ENCODE peak calls at places on chromosomes 4 and X, in five cellular contexts. One of them, this sample, is unnamed.

GRCh38 chrX:26032141-26032917 is 105.8 kb upstream of the MAGEB18 start:
- DNase-seq in psoas muscle: no peak
- DNase-seq in GM23248: no peak
- DNase-seq in tibial nerve: peak; percentile 6
- DNase-seq in sigmoid colon: no peak
- DNase-seq in this sample: no peak

GRCh38 chrX:13747836-13748235 is 13.3 kb downstream of the OFD1 start:
- DNase-seq in sigmoid colon: no peak
- DNase-seq in psoas muscle: no peak
- DNase-seq in tibial nerve: peak; percentile 65
- DNase-seq in GM23248: peak; percentile 70
- DNase-seq in this sample: no peak

GRCh38 chr4:73438582-73439215 is 2.7 kb downstream of the AFP start:
- DNase-seq in GM23248: no peak
- DNase-seq in sigmoid colon: no peak
- DNase-seq in psoas muscle: no peak
- DNase-seq in tibial nerve: no peak
- DNase-seq in this sample: no peak

GRCh38 chr4:5517372-5517771 is 191.0 kb downstream of the EVC2 start:
- DNase-seq in sigmoid colon: no peak
- DNase-seq in GM23248: no peak
- DNase-seq in tibial nerve: no peak
- DNase-seq in psoas muscle: no peak
- DNase-seq in this sample: no peak

GRCh38 chrX:150905293-150905692 is 6.8 kb upstream of the CD99L2 start:
- DNase-seq in psoas muscle: no peak
- DNase-seq in tibial nerve: no peak
- DNase-seq in GM23248: no peak
- DNase-seq in sigmoid colon: no peak
- DNase-seq in this sample: no peak

GRCh38 chr4:76637704-76638361 is 202.8 kb downstream of the SHROOM3 start:
- DNase-seq in sigmoid colon: no peak
- DNase-seq in GM23248: peak; percentile 73
- DNase-seq in tibial nerve: no peak
- DNase-seq in psoas muscle: no peak
- DNase-seq in this sample: no peak

GRCh38 chr4:160235771-160236170 is 1132.9 kb downstream of the RAPGEF2 start:
- DNase-seq in sigmoid colon: no peak
- DNase-seq in psoas muscle: no peak
- DNase-seq in tibial nerve: no peak
- DNase-seq in GM23248: no peak
- DNase-seq in this sample: no peak

GRCh38 chrX:119573840-119574393 is 446 bp upstream of the UBE2A start:
- DNase-seq in sigmoid colon: peak; percentile 75
- DNase-seq in GM23248: peak; percentile 57
- DNase-seq in psoas muscle: peak; percentile 23
- DNase-seq in tibial nerve: peak; percentile 7
- DNase-seq in this sample: peak; percentile 23

GRCh38 chr4:96073446-96073845 is 233.6 kb downstream of the PDHA2 start:
- DNase-seq in psoas muscle: no peak
- DNase-seq in GM23248: no peak
- DNase-seq in sigmoid colon: no peak
- DNase-seq in tibial nerve: no peak
- DNase-seq in this sample: no peak

GRCh38 chr4:147704846-147705245 is 20.9 kb upstream of the PRMT9 start:
- DNase-seq in tibial nerve: no peak
- DNase-seq in sigmoid colon: no peak
- DNase-seq in GM23248: no peak
- DNase-seq in psoas muscle: no peak
- DNase-seq in this sample: no peak

GRCh38 chr4:112766422-112766821 is 129.5 kb downstream of the LARP7 start:
- DNase-seq in psoas muscle: no peak
- DNase-seq in tibial nerve: peak; percentile 63
- DNase-seq in GM23248: peak; percentile 75
- DNase-seq in sigmoid colon: no peak
- DNase-seq in this sample: no peak

GRCh38 chr4:155881555-155881954 is 15.5 kb upstream of the ASIC5 start:
- DNase-seq in sigmoid colon: no peak
- DNase-seq in tibial nerve: no peak
- DNase-seq in GM23248: no peak
- DNase-seq in psoas muscle: no peak
- DNase-seq in this sample: no peak

GRCh38 chrX:39975094-39975865 is 122.5 kb downstream of the BCOR start:
- DNase-seq in psoas muscle: no peak
- DNase-seq in GM23248: no peak
- DNase-seq in sigmoid colon: no peak
- DNase-seq in tibial nerve: no peak
- DNase-seq in this sample: no peak

GRCh38 chrX:112235547-112235946 is 153.0 kb upstream of the TRPC5 start:
- DNase-seq in psoas muscle: no peak
- DNase-seq in sigmoid colon: no peak
- DNase-seq in GM23248: no peak
- DNase-seq in tibial nerve: no peak
- DNase-seq in this sample: no peak

GRCh38 chr4:168177546-168178149 is 85.3 kb downstream of the ANXA10 start:
- DNase-seq in psoas muscle: no peak
- DNase-seq in GM23248: no peak
- DNase-seq in tibial nerve: no peak
- DNase-seq in sigmoid colon: no peak
- DNase-seq in this sample: peak; percentile 66

GRCh38 chr4:95267081-95267480 is 281.7 kb downstream of the UNC5C start:
- DNase-seq in sigmoid colon: no peak
- DNase-seq in GM23248: peak; percentile 68
- DNase-seq in tibial nerve: no peak
- DNase-seq in psoas muscle: no peak
- DNase-seq in this sample: no peak

GRCh38 chr4:22515145-22515887 is 550 bp downstream of the ADGRA3 start:
- DNase-seq in sigmoid colon: peak; percentile 87
- DNase-seq in GM23248: peak; percentile 81
- DNase-seq in psoas muscle: peak; percentile 65
- DNase-seq in tibial nerve: peak; percentile 50
- DNase-seq in this sample: peak; percentile 82

GRCh38 chr4:122758033-122758432 is 25.5 kb downstream of the BBS12 start:
- DNase-seq in GM23248: peak; percentile 69
- DNase-seq in tibial nerve: no peak
- DNase-seq in psoas muscle: no peak
- DNase-seq in sigmoid colon: no peak
- DNase-seq in this sample: no peak

GRCh38 chrX:9642270-9642995 is 123.2 kb downstream of the GPR143 start:
- DNase-seq in psoas muscle: no peak
- DNase-seq in GM23248: no peak
- DNase-seq in tibial nerve: no peak
- DNase-seq in sigmoid colon: no peak
- DNase-seq in this sample: no peak

GRCh38 chrX:49901068-49901467 is 21.3 kb upstream of the CLCN5 start:
- DNase-seq in sigmoid colon: no peak
- DNase-seq in psoas muscle: no peak
- DNase-seq in tibial nerve: no peak
- DNase-seq in GM23248: no peak
- DNase-seq in this sample: no peak

GRCh38 chrX:132444936-132445335 is 43.9 kb downstream of the MBNL3 start:
- DNase-seq in GM23248: no peak
- DNase-seq in sigmoid colon: no peak
- DNase-seq in psoas muscle: no peak
- DNase-seq in tibial nerve: no peak
- DNase-seq in this sample: no peak

DNA sequence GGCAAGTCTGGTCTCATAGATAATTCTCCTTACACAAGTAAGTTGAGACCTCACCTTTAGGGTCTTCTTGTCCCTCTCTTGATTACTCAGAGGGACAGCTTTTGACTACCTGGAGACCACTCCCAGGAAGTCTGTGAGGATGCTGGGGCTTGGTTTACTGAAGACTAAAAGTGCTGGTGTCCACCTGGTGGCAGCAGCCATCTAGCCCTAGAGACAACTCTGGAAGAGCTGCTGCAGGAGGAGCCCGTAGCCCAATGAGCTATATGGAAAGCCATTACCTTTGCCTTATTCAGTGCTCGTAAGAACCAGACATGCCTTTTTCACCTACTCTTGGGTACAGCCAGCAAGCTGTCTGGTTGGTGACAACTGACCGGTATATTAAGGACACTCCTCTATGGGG is 7.3 kb downstream of the FGFBP2 start:
- DNase-seq in sigmoid colon: no peak
- DNase-seq in GM23248: peak; percentile 42
- DNase-seq in tibial nerve: no peak
- DNase-seq in psoas muscle: no peak
- DNase-seq in this sample: no peak
- H3K27ac ChIP-seq in sigmoid colon: no peak overlapping the region
- H3K27ac ChIP-seq in GM23248: no peak overlapping the region
- H3K27ac ChIP-seq in tibial nerve: no peak overlapping the region
- H3K27ac ChIP-seq in psoas muscle: no peak overlapping the region
- H3K27ac ChIP-seq in this sample: no peak overlapping the region

GRCh38 chrX:151974336-151975227 is at the start of gene GABRE:
- DNase-seq in sigmoid colon: peak; percentile 73
- DNase-seq in psoas muscle: peak; percentile 68
- DNase-seq in tibial nerve: peak; percentile 11
- DNase-seq in GM23248: peak; percentile 76
- DNase-seq in this sample: peak; percentile 40

GRCh38 chrX:151973262-151973661 is 1.2 kb downstream of the GABRE start:
- DNase-seq in sigmoid colon: no peak
- DNase-seq in tibial nerve: no peak
- DNase-seq in GM23248: peak; percentile 34
- DNase-seq in psoas muscle: no peak
- DNase-seq in this sample: no peak

GRCh38 chrX:151975736-151976275 is 1.3 kb upstream of the GABRE start:
- DNase-seq in GM23248: no peak
- DNase-seq in sigmoid colon: no peak
- DNase-seq in tibial nerve: no peak
- DNase-seq in psoas muscle: no peak
- DNase-seq in this sample: no peak

GRCh38 chrX:151975228-151975593 is 735 bp upstream of the GABRE start:
- DNase-seq in sigmoid colon: no peak
- DNase-seq in psoas muscle: no peak
- DNase-seq in GM23248: no peak
- DNase-seq in tibial nerve: no peak
- DNase-seq in this sample: no peak

GRCh38 chrX:151973851-151974335 is 583 bp downstream of the GABRE start:
- DNase-seq in GM23248: peak; percentile 72
- DNase-seq in psoas muscle: peak; percentile 17
- DNase-seq in sigmoid colon: no peak
- DNase-seq in tibial nerve: no peak
- DNase-seq in this sample: peak; percentile 57
- H3K4me3 ChIP-seq in GM23248: peak overlapping the region; percentile 94
- H3K4me3 ChIP-seq in psoas muscle: peak overlapping the region; percentile 59
- H3K4me3 ChIP-seq in sigmoid colon: peak overlapping the region; percentile 54
- H3K4me3 ChIP-seq in tibial nerve: peak overlapping the region; percentile 47
- H3K4me3 ChIP-seq in this sample: no peak overlapping the region

DNA sequence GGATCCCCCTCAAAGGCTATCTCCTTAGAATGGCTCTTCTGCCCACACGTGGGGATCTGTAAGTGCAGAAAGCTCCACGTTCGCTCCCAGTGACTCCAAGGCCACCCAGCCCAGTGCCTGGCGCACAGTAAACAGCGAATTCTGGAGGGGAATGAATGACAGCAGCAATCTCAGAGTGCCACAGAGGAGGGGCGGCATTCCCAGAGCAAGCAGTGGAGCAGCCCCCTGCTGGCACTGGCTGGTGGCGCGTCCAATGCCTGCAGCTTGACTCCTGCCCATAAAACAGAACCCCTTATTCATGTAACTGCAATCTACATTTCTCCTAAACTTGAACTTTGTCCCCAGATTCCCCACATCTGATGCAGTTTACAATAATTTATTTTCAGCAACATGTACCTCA is 6.9 kb upstream of the HELT start:
- DNase-seq in GM23248: peak; percentile 24
- DNase-seq in psoas muscle: no peak
- DNase-seq in tibial nerve: no peak
- DNase-seq in sigmoid colon: no peak
- DNase-seq in this sample: no peak
- H3K27ac ChIP-seq in GM23248: no peak overlapping the region
- H3K27ac ChIP-seq in psoas muscle: no peak overlapping the region
- H3K27ac ChIP-seq in tibial nerve: no peak overlapping the region
- H3K27ac ChIP-seq in sigmoid colon: no peak overlapping the region
- H3K27ac ChIP-seq in this sample: no peak overlapping the region

GRCh38 chrX:16123222-16123786 is at the start of gene GRPR:
- DNase-seq in psoas muscle: peak; percentile 61
- DNase-seq in GM23248: peak; percentile 88
- DNase-seq in tibial nerve: peak; percentile 77
- DNase-seq in sigmoid colon: peak; percentile 84
- DNase-seq in this sample: peak; percentile 90
- H3K4me3 ChIP-seq in psoas muscle: no peak within 1 kb of the TSS
- H3K4me3 ChIP-seq in GM23248: no peak within 1 kb of the TSS
- H3K4me3 ChIP-seq in tibial nerve: no peak within 1 kb of the TSS
- H3K4me3 ChIP-seq in sigmoid colon: no peak within 1 kb of the TSS
- H3K4me3 ChIP-seq in this sample: peak within 1 kb of the TSS; percentile 36

GRCh38 chr4:88616275-88616996 is 24.2 kb downstream of the HERC3 start:
- DNase-seq in tibial nerve: no peak
- DNase-seq in psoas muscle: peak; percentile 43
- DNase-seq in GM23248: peak; percentile 96
- DNase-seq in sigmoid colon: no peak
- DNase-seq in this sample: no peak
- H3K27ac ChIP-seq in tibial nerve: peak overlapping the region; percentile 47
- H3K27ac ChIP-seq in psoas muscle: peak overlapping the region; percentile 53
- H3K27ac ChIP-seq in GM23248: peak overlapping the region; percentile 95
- H3K27ac ChIP-seq in sigmoid colon: no peak overlapping the region
- H3K27ac ChIP-seq in this sample: no peak overlapping the region

DNA sequence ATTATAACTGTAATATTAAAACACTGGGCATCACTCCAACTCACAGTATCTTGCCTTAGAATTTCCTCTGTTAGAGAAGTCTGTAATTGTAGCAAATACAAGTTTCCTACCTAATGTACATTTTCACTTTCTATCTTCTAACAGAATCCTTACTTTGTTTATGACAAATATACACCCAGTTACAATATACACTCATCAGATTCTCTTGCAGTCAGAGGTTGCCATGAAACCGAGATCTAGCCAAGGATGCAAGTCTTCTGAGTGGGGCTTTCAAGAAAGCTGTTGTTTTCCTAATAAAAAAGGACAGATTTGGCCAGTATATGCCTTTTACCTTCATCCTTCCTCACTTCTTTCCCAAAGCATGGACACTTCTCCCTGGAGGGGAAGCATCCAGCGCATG is 228.9 kb downstream of the SCFD2 start:
- DNase-seq in sigmoid colon: no peak
- DNase-seq in psoas muscle: no peak
- DNase-seq in tibial nerve: no peak
- DNase-seq in GM23248: no peak
- DNase-seq in this sample: no peak
- H3K4me3 ChIP-seq in sigmoid colon: no peak overlapping the region
- H3K4me3 ChIP-seq in psoas muscle: no peak overlapping the region
- H3K4me3 ChIP-seq in tibial nerve: no peak overlapping the region
- H3K4me3 ChIP-seq in GM23248: no peak overlapping the region
- H3K4me3 ChIP-seq in this sample: no peak overlapping the region

GRCh38 chr4:110091426-110091825 is 107.0 kb downstream of the ELOVL6 start:
- DNase-seq in sigmoid colon: no peak
- DNase-seq in GM23248: peak; percentile 77
- DNase-seq in psoas muscle: no peak
- DNase-seq in tibial nerve: no peak
- DNase-seq in this sample: no peak
- H3K27ac ChIP-seq in sigmoid colon: no peak overlapping the region
- H3K27ac ChIP-seq in GM23248: peak overlapping the region; percentile 24
- H3K27ac ChIP-seq in psoas muscle: no peak overlapping the region
- H3K27ac ChIP-seq in tibial nerve: no peak overlapping the region
- H3K27ac ChIP-seq in this sample: no peak overlapping the region

GRCh38 chr4:7828011-7828720 is 111.5 kb downstream of the AFAP1 start:
- DNase-seq in sigmoid colon: peak; percentile 92
- DNase-seq in GM23248: peak; percentile 98
- DNase-seq in psoas muscle: peak; percentile 77
- DNase-seq in tibial nerve: peak; percentile 76
- DNase-seq in this sample: no peak
- H3K4me3 ChIP-seq in sigmoid colon: no peak overlapping the region
- H3K4me3 ChIP-seq in GM23248: peak overlapping the region; percentile 56
- H3K4me3 ChIP-seq in psoas muscle: no peak overlapping the region
- H3K4me3 ChIP-seq in tibial nerve: no peak overlapping the region
- H3K4me3 ChIP-seq in this sample: no peak overlapping the region

This sample was measured in pancreas.